ENCODE peak calls at places on chromosomes 12 and 14, in ten cellular contexts. B is adrenal gland; N is AG09309; O is CD8-positive, alpha-beta T cell; E is HFF-Myc; T is nephron progenitor cell; H is right lobe of liver; V is fibroblast of pulmonary artery; Z is astrocyte; D is left lung. L is an unnamed sample.

GRCh38 chr14:83294941-83295340 is 1761.3 kb upstream of the SEL1L start:
- DNase-seq in Z (peak), V (peak), E (no peak), B (no peak), N (no peak), O (no peak), D (no peak), T (no peak), H (no peak), L (no peak)

GRCh38 chr12:120489018-120489417 is 6.9 kb upstream of the DYNLL1 start:
- DNase-seq in V (no peak), H (no peak), N (no peak), Z (no peak), B (no peak), T (no peak), E (no peak), D (no peak), O (no peak), L (no peak)

GRCh38 chr14:103259801-103260628 is 74.0 kb upstream of the EIF5 start:
- DNase-seq in D (no peak), T (no peak), V (no peak), Z (no peak), E (no peak), O (no peak), N (no peak), H (no peak), B (no peak), L (no peak)

GRCh38 chr14:106530423-106531107 is 1004.2 kb downstream of the TMEM121 start:
- DNase-seq in B (no peak), O (no peak), T (no peak), Z (no peak), N (no peak), V (no peak), H (no peak), E (no peak), D (no peak), L (peak)

GRCh38 chr12:116665666-116666304 is 72.1 kb downstream of the SPRING1 start:
- DNase-seq in V (no peak), B (no peak), D (no peak), N (peak), E (no peak), H (no peak), T (no peak), O (no peak), Z (no peak), L (no peak)

GRCh38 chr12:110546339-110546738 is 36.8 kb downstream of the PPTC7 start:
- DNase-seq in H (no peak), T (no peak), N (peak), E (peak), V (peak), O (no peak), Z (peak), D (no peak), B (no peak), L (no peak)

GRCh38 chr14:65954915-65955314 is 531.3 kb upstream of the CCDC196 start:
- DNase-seq in H (no peak), N (no peak), O (no peak), V (no peak), B (no peak), E (no peak), T (no peak), Z (no peak), D (no peak), L (no peak)

GRCh38 chr14:77377502-77377844 is 294 bp downstream of the SAMD15 start:
- DNase-seq in V (no peak), H (no peak), Z (no peak), T (no peak), N (no peak), E (no peak), O (no peak), D (no peak), B (no peak), L (no peak)

GRCh38 chr12:126397071-126397571 is 1331.9 kb downstream of the AACS start:
- DNase-seq in H (no peak), T (no peak), B (no peak), Z (peak), D (no peak), V (peak), E (no peak), N (no peak), O (no peak), L (no peak)

GRCh38 chr12:9378430-9378835 is 170.2 kb upstream of the PZP start:
- DNase-seq in E (no peak), B (no peak), O (no peak), T (peak), D (no peak), N (no peak), Z (no peak), V (no peak), H (no peak), L (no peak)

GRCh38 chr12:113332688-113333087 is 2.2 kb downstream of the SLC8B1 start:
- DNase-seq in V (no peak), T (no peak), O (no peak), D (peak), E (no peak), B (no peak), N (no peak), Z (no peak), H (no peak), L (no peak)

GRCh38 chr12:109621864-109622485 is 48.4 kb downstream of the MVK start:
- DNase-seq in B (no peak), Z (no peak), T (no peak), D (no peak), H (no peak), O (no peak), E (no peak), N (no peak), V (no peak), L (no peak)

GRCh38 chr12:27779416-27779815 is 617 bp upstream of the KLHL42 start:
- DNase-seq in V (peak), O (no peak), Z (no peak), N (no peak), E (no peak), D (no peak), T (peak), B (peak), H (no peak), L (peak)

GRCh38 chr12:7667025-7667575 is 1.4 kb upstream of the APOBEC1 start:
- DNase-seq in T (no peak), Z (no peak), E (no peak), H (no peak), D (no peak), V (no peak), O (no peak), B (no peak), N (no peak), L (no peak)

GRCh38 chr14:101823511-101824120 is 62.1 kb downstream of the PPP2R5C start:
- DNase-seq in D (no peak), Z (no peak), V (no peak), T (no peak), O (peak), E (no peak), N (no peak), B (peak), H (no peak), L (peak)

GRCh38 chr12:15276088-15276698 is 46.1 kb upstream of the PTPRO start:
- DNase-seq in O (no peak), Z (peak), N (no peak), V (peak), T (peak), H (no peak), B (peak), E (peak), D (no peak), L (no peak)

GRCh38 chr12:39966738-39967137 is 139.1 kb downstream of the SLC2A13 start:
- DNase-seq in B (no peak), D (no peak), N (no peak), T (no peak), Z (no peak), V (no peak), E (no peak), O (no peak), H (no peak), L (no peak)

GRCh38 chr14:22070119-22070982 is 396.7 kb upstream of the OR4E1 start:
- DNase-seq in E (no peak), Z (no peak), O (peak), N (no peak), V (peak), D (peak), H (peak), B (peak), T (peak), L (no peak)

GRCh38 chr14:102986810-102987579 is 64.5 kb downstream of the AMN start:
- DNase-seq in B (no peak), D (no peak), H (no peak), N (no peak), T (no peak), E (peak), V (peak), O (no peak), Z (peak), L (no peak)

GRCh38 chr12:31021809-31022492 is 51.7 kb upstream of the DDX11 start:
- DNase-seq in D (no peak), N (no peak), Z (peak), H (no peak), E (no peak), B (no peak), V (no peak), T (no peak), O (no peak), L (no peak)

GRCh38 chr12:76883826-76884225 is 5.0 kb upstream of the CSRP2 start:
- DNase-seq in B (peak), Z (peak), D (no peak), V (peak), E (no peak), T (no peak), H (no peak), N (no peak), O (no peak), L (no peak)

GRCh38 chr12:76764856-76765255 is 941 bp downstream of the ZDHHC17 start:
- DNase-seq in D (no peak), Z (no peak), N (no peak), E (no peak), O (no peak), T (no peak), B (no peak), H (no peak), V (peak), L (no peak)

GRCh38 chr12:22740656-22741350 is 115.8 kb downstream of the ETNK1 start:
- DNase-seq in T (no peak), O (no peak), E (no peak), H (no peak), B (no peak), Z (peak), V (no peak), D (no peak), N (no peak), L (no peak)

GRCh38 chr14:61409782-61410181 is 88.4 kb downstream of the PRKCH start:
- DNase-seq in Z (no peak), V (no peak), T (no peak), N (no peak), E (no peak), O (no peak), D (no peak), H (no peak), B (no peak), L (no peak)

GRCh38 chr12:15131462-15131861 is 89.8 kb downstream of the RERG start:
- DNase-seq in N (peak), B (no peak), E (peak), H (no peak), O (no peak), V (peak), T (no peak), Z (peak), D (no peak), L (no peak)

GRCh38 chr12:121467638-121468403 is 67.9 kb downstream of the RNF34 start:
- DNase-seq in T (no peak), B (peak), D (no peak), Z (no peak), V (peak), N (no peak), O (no peak), H (peak), E (no peak), L (peak)

GRCh38 chr12:48979602-48980388 is 1.7 kb downstream of the WNT1 start:
- DNase-seq in O (no peak), N (no peak), H (no peak), E (no peak), T (no peak), Z (no peak), B (no peak), V (no peak), D (peak), L (peak)

GRCh38 chr12:116559080-116559329 is 176 bp upstream of the MAP1LC3B2 start:
- DNase-seq in B (no peak), V (no peak), N (no peak), Z (no peak), D (no peak), O (no peak), H (no peak), T (no peak), E (no peak), L (peak)

GRCh38 chr12:105957058-105957457 is 181.7 kb downstream of the NUAK1 start:
- DNase-seq in D (no peak), O (no peak), V (no peak), T (no peak), H (no peak), Z (no peak), B (no peak), E (no peak), N (no peak), L (no peak)

GRCh38 chr14:88998027-88998426 is 173.6 kb downstream of the TTC8 start:
- DNase-seq in D (no peak), B (no peak), O (no peak), E (no peak), T (no peak), V (no peak), Z (no peak), N (no peak), H (no peak), L (no peak)

GRCh38 chr14:45698462-45699134 is 445.6 kb upstream of the MIS18BP1 start:
- DNase-seq in D (no peak), T (no peak), V (no peak), E (no peak), B (peak), N (no peak), Z (no peak), H (no peak), O (no peak), L (no peak)

GRCh38 chr14:100384819-100385813 is 62.0 kb downstream of the SLC25A47 start:
- DNase-seq in H (no peak), N (no peak), E (no peak), B (no peak), Z (peak), D (no peak), T (no peak), V (peak), O (no peak), L (no peak)
- TF ChIP-seq CTCF in H (peak), N (peak), E (peak), B (peak), Z (peak), D (peak), T (peak), V (peak), O (no peak), L (peak)

DNA sequence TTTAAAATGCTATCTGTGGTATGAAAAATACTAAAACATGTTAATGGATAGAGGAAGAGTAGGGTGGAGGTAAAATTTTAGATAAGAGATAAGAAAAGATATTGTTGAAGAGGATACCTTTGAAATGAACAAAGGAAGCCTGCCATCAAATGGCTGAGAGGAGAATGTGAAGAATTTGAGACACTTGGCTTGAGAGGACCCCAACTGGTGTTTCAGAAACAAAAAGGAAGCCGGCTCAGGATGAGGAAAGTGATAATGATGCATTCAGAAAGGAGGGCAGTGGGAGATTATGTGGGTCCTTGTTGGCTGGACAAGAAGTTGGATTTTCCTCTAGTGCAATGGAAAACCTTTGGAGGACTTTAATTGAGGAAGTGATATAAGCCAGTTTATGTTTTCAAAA is 264.4 kb downstream of the DUSP6 start:
- DNase-seq in N (no peak), D (no peak), H (no peak), Z (no peak), B (no peak), V (no peak), T (no peak), O (no peak), E (no peak), L (no peak)
- TF ChIP-seq CTCF in N (no peak), D (no peak), H (no peak), Z (no peak), B (no peak), V (no peak), T (no peak), O (no peak), E (no peak), L (no peak)

DNA sequence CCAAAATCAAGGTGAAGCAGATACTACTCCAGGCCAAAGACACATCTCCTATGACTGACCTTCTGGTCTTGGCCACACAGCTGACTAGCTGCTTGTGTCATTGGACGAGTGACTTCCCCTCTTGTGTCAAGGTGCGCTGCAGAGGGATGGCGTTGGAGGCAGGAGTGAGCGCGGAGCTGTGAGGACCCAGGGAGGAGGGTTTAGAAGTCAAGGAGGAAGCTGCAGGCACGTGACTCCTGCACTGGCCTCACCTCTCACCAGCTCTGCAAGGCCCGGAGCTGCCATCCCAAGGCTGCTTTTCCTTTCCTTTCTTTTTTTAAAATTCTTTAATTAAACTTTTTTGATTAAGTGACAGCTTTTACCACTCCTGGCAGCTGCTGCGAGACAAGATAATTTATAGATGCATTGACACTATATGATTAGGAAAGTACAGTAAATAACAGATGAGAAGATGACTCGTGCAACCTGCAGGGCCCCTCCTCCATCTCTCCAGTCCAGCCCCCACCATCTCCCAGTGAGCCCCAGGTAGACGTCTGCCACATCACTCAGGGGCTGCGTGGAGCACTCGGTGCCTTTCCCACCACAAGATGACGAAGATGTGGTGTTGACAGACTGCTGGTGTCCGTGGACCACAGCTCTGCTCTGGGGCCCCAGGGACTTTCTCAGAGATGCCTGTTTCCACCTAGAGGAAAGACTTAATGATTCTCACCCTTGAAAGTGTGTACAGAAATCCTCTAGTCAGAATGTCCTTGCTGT is 350.6 kb downstream of the CACNA1C start:
- DNase-seq in T (no peak), O (no peak), V (no peak), B (no peak), E (no peak), D (no peak), N (no peak), Z (no peak), H (no peak), L (no peak)
- TF ChIP-seq CTCF in T (no peak), O (no peak), V (no peak), B (no peak), E (no peak), D (no peak), N (no peak), Z (no peak), H (no peak), L (no peak)

DNA sequence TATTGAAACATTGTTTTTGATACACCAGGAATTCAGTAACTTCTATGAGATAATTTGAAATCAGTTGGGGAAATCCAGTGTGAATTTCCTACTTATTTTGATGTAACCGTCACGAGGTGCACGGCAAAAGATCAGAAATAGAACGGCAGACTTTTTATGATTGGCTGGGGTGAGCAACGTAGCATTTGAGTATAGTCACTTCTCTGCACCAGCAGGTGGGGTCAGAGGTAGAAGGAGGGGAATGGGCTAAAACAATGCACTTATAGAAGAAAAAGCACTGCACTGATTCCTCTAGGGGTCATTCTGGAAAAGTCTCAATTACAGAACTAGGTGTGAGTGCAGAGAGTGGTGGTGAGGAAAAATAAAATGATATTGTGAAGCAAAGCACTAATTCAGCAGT is 7.9 kb upstream of the SSPN start:
- DNase-seq in D (no peak), N (no peak), B (no peak), V (no peak), T (no peak), H (no peak), Z (no peak), O (no peak), E (no peak), L (no peak)
- TF ChIP-seq CTCF in D (no peak), N (no peak), B (no peak), V (no peak), T (no peak), H (no peak), Z (no peak), O (no peak), E (no peak), L (peak)

GRCh38 chr14:73602994-73603393 is 9.3 kb upstream of the ACOT6 start:
- DNase-seq in H (no peak), E (no peak), Z (no peak), B (no peak), N (no peak), T (no peak), D (no peak), V (no peak), O (no peak), L (no peak)
- TF ChIP-seq CTCF in H (no peak), E (no peak), Z (no peak), B (no peak), N (no peak), T (no peak), D (no peak), V (no peak), O (no peak), L (no peak)

DNA sequence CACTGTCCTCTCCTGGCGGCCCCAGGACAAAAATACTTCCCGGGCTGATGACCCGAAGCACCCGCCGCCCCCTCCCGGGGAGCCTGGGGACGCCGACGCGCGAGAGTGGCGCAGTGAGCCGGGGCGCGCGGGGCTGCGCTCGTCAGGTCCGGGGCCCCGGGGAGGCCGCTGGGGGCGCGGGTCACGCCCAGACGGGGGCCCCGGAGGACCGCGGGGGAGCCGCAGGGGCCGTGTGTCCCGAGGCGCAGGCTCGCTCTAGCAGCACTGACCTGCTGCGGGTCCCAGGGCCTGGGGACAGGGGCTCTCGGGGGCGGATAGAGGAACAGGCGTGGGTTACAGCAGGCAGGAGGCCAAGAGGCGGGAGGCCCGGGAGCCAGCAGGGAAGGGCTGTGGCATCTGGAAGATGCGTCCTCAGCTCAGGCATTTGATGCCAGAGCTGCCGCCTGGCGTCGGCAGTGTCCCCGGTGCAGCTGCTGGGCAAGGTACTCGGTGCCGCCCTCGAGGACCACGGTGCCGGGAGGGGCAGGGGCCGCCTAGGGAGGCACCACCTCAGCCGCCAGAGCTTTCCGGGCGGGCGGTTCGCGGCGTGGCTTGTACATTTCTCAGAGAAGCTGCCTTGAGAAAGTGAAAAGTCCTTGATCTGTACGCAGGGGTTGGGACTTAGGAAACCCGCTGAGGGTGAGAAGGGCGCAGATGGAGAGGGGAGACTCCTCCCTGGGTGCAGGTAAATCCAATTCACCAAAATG is 1.2 kb downstream of the WNT5B start:
- DNase-seq in E (no peak), T (peak), O (no peak), H (peak), N (no peak), D (peak), V (no peak), Z (no peak), B (peak), L (peak)
- TF ChIP-seq CTCF in E (no peak), T (peak), O (peak), H (peak), N (no peak), D (peak), V (no peak), Z (no peak), B (no peak), L (peak)

L was measured in GM13977.